ENCODE peak calls at places on chromosomes 16 and 17, in five cellular contexts. One of them, this sample, is unnamed.

GRCh38 chr17:4584835-4585187 is 482 bp downstream of the SMTNL2 start:
- DNase-seq in fibroblast of lung: no peak
- DNase-seq in transverse colon: no peak
- DNase-seq in skeletal muscle cell: no peak
- DNase-seq in AML-193: no peak
- DNase-seq in this sample: no peak

GRCh38 chr17:72591500-72592241 is 470.9 kb downstream of the SOX9 start:
- DNase-seq in transverse colon: no peak
- DNase-seq in fibroblast of lung: peak; percentile 40
- DNase-seq in AML-193: no peak
- DNase-seq in skeletal muscle cell: no peak
- DNase-seq in this sample: no peak

GRCh38 chr17:47694818-47695663 is 1.1 kb downstream of the TBKBP1 start:
- DNase-seq in AML-193: peak; percentile 83
- DNase-seq in skeletal muscle cell: no peak
- DNase-seq in fibroblast of lung: peak; percentile 69
- DNase-seq in transverse colon: peak; percentile 61
- DNase-seq in this sample: peak; percentile 49

GRCh38 chr17:35799942-35800341 is 4.5 kb upstream of the MMP28 start:
- DNase-seq in skeletal muscle cell: no peak
- DNase-seq in transverse colon: peak; percentile 83
- DNase-seq in AML-193: no peak
- DNase-seq in fibroblast of lung: peak; percentile 56
- DNase-seq in this sample: no peak

GRCh38 chr16:83356266-83356665 is 451.5 kb upstream of the HSBP1 start:
- DNase-seq in fibroblast of lung: peak; percentile 61
- DNase-seq in AML-193: peak; percentile 30
- DNase-seq in skeletal muscle cell: no peak
- DNase-seq in transverse colon: no peak
- DNase-seq in this sample: peak; percentile 65

GRCh38 chr17:29038511-29039300 is 4.2 kb upstream of the PIPOX start:
- DNase-seq in AML-193: no peak
- DNase-seq in fibroblast of lung: no peak
- DNase-seq in transverse colon: no peak
- DNase-seq in skeletal muscle cell: no peak
- DNase-seq in this sample: no peak

GRCh38 chr17:69246726-69247375 is 18.2 kb upstream of the ABCA10 start:
- DNase-seq in fibroblast of lung: peak; percentile 76
- DNase-seq in transverse colon: no peak
- DNase-seq in AML-193: peak; percentile 78
- DNase-seq in skeletal muscle cell: peak; percentile 7
- DNase-seq in this sample: peak; percentile 55

GRCh38 chr16:75527825-75528299 is 8.0 kb downstream of the CHST5 start:
- DNase-seq in skeletal muscle cell: no peak
- DNase-seq in transverse colon: peak; percentile 77
- DNase-seq in AML-193: no peak
- DNase-seq in fibroblast of lung: no peak
- DNase-seq in this sample: no peak

GRCh38 chr16:88637797-88638196 is 575 bp upstream of the IL17C start:
- DNase-seq in fibroblast of lung: no peak
- DNase-seq in transverse colon: no peak
- DNase-seq in skeletal muscle cell: no peak
- DNase-seq in AML-193: no peak
- DNase-seq in this sample: no peak

GRCh38 chr17:42221886-42222745 is 27.8 kb upstream of the GHDC start:
- DNase-seq in AML-193: peak; percentile 90
- DNase-seq in fibroblast of lung: peak; percentile 72
- DNase-seq in skeletal muscle cell: no peak
- DNase-seq in transverse colon: peak; percentile 44
- DNase-seq in this sample: peak; percentile 58

GRCh38 chr17:74235040-74235581 is 21.7 kb downstream of the TTYH2 start:
- DNase-seq in AML-193: no peak
- DNase-seq in transverse colon: no peak
- DNase-seq in fibroblast of lung: no peak
- DNase-seq in skeletal muscle cell: no peak
- DNase-seq in this sample: no peak

GRCh38 chr17:28493467-28493866 is 12.7 kb upstream of the FOXN1 start:
- DNase-seq in AML-193: no peak
- DNase-seq in skeletal muscle cell: peak; percentile 29
- DNase-seq in transverse colon: no peak
- DNase-seq in fibroblast of lung: peak; percentile 82
- DNase-seq in this sample: peak; percentile 78

GRCh38 chr17:13302983-13303382 is 285.2 kb upstream of the ELAC2 start:
- DNase-seq in fibroblast of lung: no peak
- DNase-seq in AML-193: no peak
- DNase-seq in skeletal muscle cell: no peak
- DNase-seq in transverse colon: no peak
- DNase-seq in this sample: no peak

GRCh38 chr17:20120835-20121234 is 111.7 kb downstream of the SPECC1 start:
- DNase-seq in transverse colon: no peak
- DNase-seq in skeletal muscle cell: no peak
- DNase-seq in fibroblast of lung: no peak
- DNase-seq in AML-193: no peak
- DNase-seq in this sample: no peak

GRCh38 chr16:60945225-60945624 is 1091.0 kb downstream of the CDH8 start:
- DNase-seq in fibroblast of lung: no peak
- DNase-seq in skeletal muscle cell: no peak
- DNase-seq in AML-193: no peak
- DNase-seq in transverse colon: no peak
- DNase-seq in this sample: no peak

GRCh38 chr16:89176147-89176690 is 4.7 kb downstream of the CDH15 start:
- DNase-seq in AML-193: no peak
- DNase-seq in fibroblast of lung: no peak
- DNase-seq in skeletal muscle cell: no peak
- DNase-seq in transverse colon: no peak
- DNase-seq in this sample: no peak

GRCh38 chr17:76077582-76078110 is 1.3 kb upstream of the ZACN start:
- DNase-seq in AML-193: no peak
- DNase-seq in skeletal muscle cell: no peak
- DNase-seq in transverse colon: no peak
- DNase-seq in fibroblast of lung: no peak
- DNase-seq in this sample: no peak

GRCh38 chr16:14117051-14117450 is 45.9 kb downstream of the MRTFB start:
- DNase-seq in AML-193: no peak
- DNase-seq in skeletal muscle cell: no peak
- DNase-seq in fibroblast of lung: no peak
- DNase-seq in transverse colon: no peak
- DNase-seq in this sample: no peak

GRCh38 chr16:30414159-30414558 is 6.8 kb downstream of the ZNF771 start:
- DNase-seq in fibroblast of lung: no peak
- DNase-seq in AML-193: no peak
- DNase-seq in transverse colon: no peak
- DNase-seq in skeletal muscle cell: no peak
- DNase-seq in this sample: no peak

GRCh38 chr17:14427914-14428639 is 127.2 kb downstream of the HS3ST3B1 start:
- DNase-seq in transverse colon: peak; percentile 18
- DNase-seq in fibroblast of lung: no peak
- DNase-seq in skeletal muscle cell: no peak
- DNase-seq in AML-193: no peak
- DNase-seq in this sample: no peak

GRCh38 chr17:51118330-51119195 is 2.1 kb downstream of the SPAG9 start:
- DNase-seq in fibroblast of lung: no peak
- DNase-seq in AML-193: peak; percentile 38
- DNase-seq in skeletal muscle cell: no peak
- DNase-seq in transverse colon: peak; percentile 81
- DNase-seq in this sample: no peak

GRCh38 chr16:56298948-56299602 is 107.8 kb downstream of the GNAO1 start:
- DNase-seq in fibroblast of lung: no peak
- DNase-seq in AML-193: no peak
- DNase-seq in skeletal muscle cell: no peak
- DNase-seq in transverse colon: no peak
- DNase-seq in this sample: no peak